ENCODE peak calls at places on chromosomes 13 and 19, in six cellular contexts. C is IMR-90, G is H1, J is mesenchymal stem cell, V is GM23248, Y is GM23338. K is an unnamed sample. For H3K27me3, the result is how much of the 10 kb centered on the place peaks cover.

GRCh38 chr13:105090244-105090643 is 1445.2 kb downstream of the EFNB2 start:
- DNase-seq in C (no peak), G (no peak), J (no peak), V (no peak), Y (no peak), K (peak)

GRCh38 chr19:35908977-35909683 is 1.0 kb upstream of the TYROBP start:
- DNase-seq in C (no peak), G (no peak), J (no peak), V (no peak), Y (no peak), K (no peak)

GRCh38 chr13:100544866-100545683 is 43.5 kb downstream of the GGACT start:
- DNase-seq in C (no peak), G (no peak), J (no peak), V (no peak), Y (no peak), K (no peak)

GRCh38 chr19:9289231-9289884 is 20.3 kb downstream of the ZNF699 start:
- DNase-seq in C (no peak), G (no peak), J (no peak), V (no peak), Y (no peak), K (no peak)

GRCh38 chr19:18336121-18336520 is 4.3 kb upstream of the PGPEP1 start:
- DNase-seq in C (no peak), G (no peak), J (no peak), V (no peak), Y (peak), K (no peak)

GRCh38 chr19:9323919-9324583 is at the start of gene ZNF559:
- DNase-seq in C (peak), G (peak), J (peak), V (peak), Y (peak), K (peak)

GRCh38 chr13:76148926-76149325 is 512.8 kb downstream of the LMO7 start:
- DNase-seq in C (peak), G (no peak), J (peak), V (peak), Y (no peak), K (peak)

GRCh38 chr13:39876258-39876657 is 220.8 kb downstream of the COG6 start:
- DNase-seq in C (peak), G (no peak), J (peak), V (peak), Y (no peak), K (peak)

GRCh38 chr19:41956621-41957020 is 2.5 kb downstream of the RABAC1 start:
- DNase-seq in C (no peak), G (no peak), J (no peak), V (no peak), Y (no peak), K (no peak)

GRCh38 chr13:20222553-20222952 is 9.6 kb downstream of the GJB6 start:
- DNase-seq in C (no peak), G (no peak), J (no peak), V (no peak), Y (no peak), K (no peak)

GRCh38 chr13:27053902-27054595 is 117.6 kb downstream of the USP12 start:
- DNase-seq in C (peak), G (no peak), J (peak), V (peak), Y (no peak), K (peak)

GRCh38 chr13:60311527-60311926 is 85.5 kb upstream of the TDRD3 start:
- DNase-seq in C (no peak), G (no peak), J (no peak), V (no peak), Y (no peak), K (no peak)

GRCh38 chr13:82356667-82357066 is 1525.6 kb downstream of the SLITRK1 start:
- DNase-seq in C (no peak), G (no peak), J (peak), V (peak), Y (peak), K (peak)

GRCh38 chr13:30722361-30722760 is 13.0 kb upstream of the ALOX5AP start:
- DNase-seq in C (peak), G (no peak), J (no peak), V (no peak), Y (no peak), K (peak)

GRCh38 chr13:30895773-30896172 is 10.3 kb upstream of the MEDAG start:
- DNase-seq in C (peak), G (no peak), J (peak), V (peak), Y (peak), K (peak)

GRCh38 chr19:3849092-3849491 is 19.7 kb downstream of the ZFR2 start:
- DNase-seq in C (no peak), G (no peak), J (no peak), V (peak), Y (peak), K (no peak)

GRCh38 chr13:27183561-27184147 is 12.0 kb upstream of the USP12 start:
- DNase-seq in C (peak), G (no peak), J (peak), V (peak), Y (no peak), K (peak)

GRCh38 chr19:35859414-35859813 is 2.7 kb downstream of the KIRREL2 start:
- DNase-seq in C (no peak), G (no peak), J (no peak), V (no peak), Y (no peak), K (no peak)

GRCh38 chr19:1245884-1246816 is 2.2 kb upstream of the MIDN start:
- DNase-seq in C (no peak), G (no peak), J (no peak), V (no peak), Y (no peak), K (no peak)

GRCh38 chr13:41905600-41906254 is 55.2 kb downstream of the VWA8 start:
- DNase-seq in C (peak), G (no peak), J (peak), V (peak), Y (peak), K (peak)

GRCh38 chr13:34617684-34618083 is 324.4 kb upstream of the NBEA start:
- DNase-seq in C (no peak), G (no peak), J (no peak), V (no peak), Y (no peak), K (peak)

GRCh38 chr19:35170359-35171061 is 16.0 kb downstream of the FXYD5 start:
- DNase-seq in C (no peak), G (no peak), J (no peak), V (no peak), Y (no peak), K (no peak)

GRCh38 chr13:40665754-40666057 is 735 bp downstream of the FOXO1 start:
- DNase-seq in C (no peak), G (no peak), J (no peak), V (peak), Y (no peak), K (peak)

GRCh38 chr19:10112895-10113591 is 1.6 kb downstream of the P2RY11 start:
- DNase-seq in C (no peak), G (no peak), J (no peak), V (peak), Y (peak), K (peak)

GRCh38 chr19:41541990-41542584 is 33.9 kb upstream of the CEACAM21 start:
- DNase-seq in C (peak), G (no peak), J (peak), V (peak), Y (peak), K (peak)

GRCh38 chr13:110230661-110231347 is 76.2 kb downstream of the COL4A1 start:
- DNase-seq in C (no peak), G (no peak), J (no peak), V (no peak), Y (no peak), K (no peak)

GRCh38 chr13:82681535-82681934 is 1200.7 kb downstream of the SLITRK1 start:
- DNase-seq in C (no peak), G (no peak), J (no peak), V (no peak), Y (no peak), K (no peak)

GRCh38 chr19:35757231-35757748 is 461 bp upstream of the HSPB6 start:
- DNase-seq in C (peak), G (no peak), J (peak), V (peak), Y (peak), K (peak)

GRCh38 chr13:46369506-46370268 is 17.4 kb downstream of the RUBCNL start:
- DNase-seq in C (peak), G (no peak), J (peak), V (peak), Y (no peak), K (peak)

GRCh38 chr19:41945135-41945766 is 13.9 kb downstream of the RABAC1 start:
- DNase-seq in C (no peak), G (no peak), J (no peak), V (no peak), Y (no peak), K (no peak)

GRCh38 chr13:73193541-73193940 is 134.7 kb downstream of the KLF5 start:
- DNase-seq in C (no peak), G (no peak), J (no peak), V (no peak), Y (no peak), K (no peak)

GRCh38 chr13:48748681-48749080 is 95.0 kb downstream of the CYSLTR2 start:
- DNase-seq in C (peak), G (no peak), J (peak), V (no peak), Y (no peak), K (no peak)

GRCh38 chr13:97466782-97467181 is 32.8 kb downstream of the RAP2A start:
- DNase-seq in C (no peak), G (no peak), J (no peak), V (no peak), Y (no peak), K (no peak)

GRCh38 chr13:30107536-30108136 is 199.7 kb downstream of the KATNAL1 start:
- DNase-seq in C (peak), G (no peak), J (peak), V (peak), Y (no peak), K (peak)

GRCh38 chr13:90447735-90448103 is 899.8 kb upstream of the MIR17HG start:
- DNase-seq in C (peak), G (no peak), J (peak), V (peak), Y (peak), K (peak)

GRCh38 chr13:40981361-40981760 is 37.8 kb downstream of the ELF1 start:
- DNase-seq in C (no peak), G (no peak), J (peak), V (no peak), Y (no peak), K (peak)

GRCh38 chr19:45772912-45773311 is 3.9 kb upstream of the SIX5 start:
- DNase-seq in C (no peak), G (no peak), J (no peak), V (no peak), Y (no peak), K (no peak)
- H3K4me2 ChIP-seq in C (no peak), G (no peak), J (no peak), V (no peak), Y (no peak), K (no peak)

GRCh38 chr19:48393559-48394330 is at the start of gene GRIN2D:
- DNase-seq in C (peak), G (no peak), J (peak), V (peak), Y (peak), K (peak)
- H3K27me3 ChIP-seq in C (half or more), G (under half), J (under half), V (under half), Y (half or more), K (under half)

DNA sequence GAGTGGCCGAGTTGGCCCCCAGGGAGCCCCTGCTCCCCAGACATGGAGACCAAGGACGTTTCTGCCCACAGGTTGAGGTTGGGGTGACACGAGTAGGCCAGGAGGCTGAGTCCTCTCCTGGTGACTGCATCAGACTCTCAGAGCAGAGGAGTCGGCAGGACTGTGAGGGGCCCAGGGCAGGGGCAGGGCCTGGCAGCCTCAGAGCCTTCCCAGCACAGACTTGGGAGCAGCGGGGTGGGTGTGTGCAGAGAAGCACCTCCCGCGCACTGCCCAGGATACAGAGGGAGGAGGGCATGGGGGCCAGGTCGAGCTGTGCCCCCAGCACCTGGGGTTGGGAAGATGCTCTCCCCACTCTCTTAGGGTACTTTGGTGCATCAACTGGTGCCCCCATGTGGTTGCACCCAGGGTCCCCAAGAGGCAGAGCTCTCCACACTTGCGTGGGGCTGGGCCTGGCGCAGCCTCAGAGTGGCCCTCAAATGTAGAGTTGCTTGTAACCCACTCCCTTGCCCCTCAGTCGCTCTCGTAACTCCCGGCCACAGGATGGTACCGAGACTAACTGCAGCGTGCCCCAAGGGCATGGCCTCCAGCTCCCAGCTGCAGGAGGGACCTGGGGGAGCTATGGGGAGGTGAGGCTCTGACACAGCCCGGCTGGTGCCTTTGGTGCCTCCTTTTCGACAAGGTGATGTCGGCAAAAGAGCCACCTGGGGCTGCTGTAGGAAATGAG is 15.9 kb downstream of the TSSK6 start:
- DNase-seq in C (no peak), G (no peak), J (no peak), V (no peak), Y (no peak), K (no peak)
- H3K4me2 ChIP-seq in C (no peak), G (no peak), J (no peak), V (no peak), Y (no peak), K (no peak)

GRCh38 chr19:5220361-5220760 is 120.3 kb downstream of the PTPRS start:
- DNase-seq in C (no peak), G (no peak), J (no peak), V (no peak), Y (no peak), K (no peak)

GRCh38 chr19:5219551-5220304 is 120.9 kb downstream of the PTPRS start:
- DNase-seq in C (no peak), G (no peak), J (no peak), V (no peak), Y (no peak), K (no peak)

GRCh38 chr19:5218255-5218855 is 122.3 kb downstream of the PTPRS start:
- DNase-seq in C (no peak), G (no peak), J (no peak), V (no peak), Y (no peak), K (no peak)

GRCh38 chr19:5220866-5221265 is 119.7 kb downstream of the PTPRS start:
- DNase-seq in C (no peak), G (no peak), J (no peak), V (no peak), Y (no peak), K (no peak)

GRCh38 chr19:5218963-5219530 is 121.6 kb downstream of the PTPRS start:
- DNase-seq in C (no peak), G (no peak), J (no peak), V (no peak), Y (no peak), K (no peak)
- H3K27me3 ChIP-seq in C (under half), G (under half), J (under half), V (under half), Y (under half), K (under half)

K was measured in fibroblast of lung.